ENCODE peak calls at places on chromosome 14, in ten cellular contexts. M is SHP77; N is CD4-positive, alpha-beta T cell; O is activated CD8-positive, alpha-beta memory T cell treated with anti-CD3 and anti-CD28 coated beads for 24 hours; L is tibial artery; C is endothelial cell; J is activated T-helper 1 cell treated with anti-CD3 and anti-CD28 coated beads, Interleukin-2, amount 50 U/mL, for 16 hours; T is activated naive CD8-positive, alpha-beta T cell treated with anti-CD3 and anti-CD28 coated beads, Interleukin-2, amount 50 U/mL, for 24 hours; B is NCI-H460; P is Panc1. H is an unnamed sample.

GRCh38 chr14:104116544-104117340 is 21.6 kb upstream of the KIF26A start:
- DNase-seq in L (peak; percentile 48), M (no peak), J (no peak), N (no peak), T (peak; percentile 18), P (no peak), B (no peak), C (no peak), O (no peak), H (no peak)

GRCh38 chr14:94748667-94749347 is 21.1 kb downstream of the GSC start:
- DNase-seq in C (peak; percentile 51), L (no peak), O (no peak), P (peak; percentile 22), J (no peak), B (peak; percentile 44), T (no peak), N (no peak), M (peak; percentile 29), H (peak; percentile 45)

GRCh38 chr14:71240866-71241520 is 333.7 kb downstream of the PCNX1 start:
- DNase-seq in C (no peak), J (no peak), T (no peak), B (no peak), L (no peak), M (no peak), P (no peak), N (no peak), O (no peak), H (no peak)

GRCh38 chr14:68634346-68634745 is 158.5 kb downstream of the ZFP36L1 start:
- DNase-seq in B (no peak), P (no peak), J (no peak), N (no peak), O (peak; percentile 28), M (no peak), C (no peak), L (peak; percentile 54), T (no peak), H (no peak)

GRCh38 chr14:50955373-50956043 is 11.2 kb upstream of the PYGL start:
- DNase-seq in P (peak; percentile 75), L (no peak), T (peak; percentile 43), O (no peak), C (peak; percentile 26), N (no peak), B (peak; percentile 97), M (peak; percentile 87), J (no peak), H (no peak)

GRCh38 chr14:91681116-91681515 is 50.8 kb downstream of the CATSPERB start:
- DNase-seq in P (no peak), L (no peak), B (no peak), T (no peak), N (no peak), C (no peak), M (no peak), O (no peak), J (no peak), H (no peak)

GRCh38 chr14:105136401-105137322 is 31.9 kb downstream of the JAG2 start:
- DNase-seq in T (no peak), B (no peak), C (no peak), N (no peak), P (no peak), O (no peak), M (no peak), J (no peak), L (peak; percentile 49), H (no peak)

GRCh38 chr14:56065621-56066295 is 52.5 kb upstream of the PELI2 start:
- DNase-seq in C (no peak), L (no peak), B (peak; percentile 46), J (no peak), O (no peak), P (no peak), M (no peak), N (no peak), T (no peak), H (no peak)

GRCh38 chr14:102155150-102155549 is 15.5 kb downstream of the WDR20 start:
- DNase-seq in P (no peak), N (no peak), T (no peak), L (no peak), B (no peak), M (no peak), J (no peak), C (no peak), O (no peak), H (no peak)

GRCh38 chr14:93970589-93970966 is 5.8 kb downstream of the ASB2 start:
- DNase-seq in T (peak; percentile 56), C (no peak), M (peak; percentile 18), B (peak; percentile 19), O (peak; percentile 85), P (no peak), L (no peak), J (peak; percentile 52), N (peak; percentile 70), H (peak; percentile 52)

GRCh38 chr14:103735022-103735421 is 19.4 kb downstream of the ZFYVE21 start:
- DNase-seq in N (no peak), T (no peak), M (no peak), P (no peak), B (no peak), C (no peak), L (peak; percentile 68), O (no peak), J (no peak), H (no peak)

GRCh38 chr14:89252887-89253532 is 164.0 kb downstream of the FOXN3 start:
- DNase-seq in J (no peak), B (no peak), O (no peak), M (no peak), T (no peak), N (no peak), L (peak; percentile 79), P (no peak), C (no peak), H (no peak)

GRCh38 chr14:37586783-37587428 is 8.1 kb downstream of the FOXA1 start:
- DNase-seq in N (no peak), B (no peak), M (no peak), O (no peak), C (no peak), T (no peak), L (no peak), J (no peak), P (no peak), H (no peak)

GRCh38 chr14:91164676-91165075 is 50.8 kb downstream of the DGLUCY start:
- DNase-seq in T (no peak), L (no peak), O (no peak), C (no peak), M (no peak), J (no peak), N (no peak), P (no peak), B (no peak), H (no peak)

GRCh38 chr14:31479026-31479425 is 8.8 kb downstream of the GPR33 start:
- DNase-seq in J (no peak), C (no peak), T (no peak), N (no peak), B (no peak), O (no peak), L (no peak), M (no peak), P (no peak), H (no peak)

GRCh38 chr14:99127651-99128167 is 144.3 kb downstream of the BCL11B start:
- DNase-seq in L (peak; percentile 55), P (no peak), B (no peak), J (no peak), M (no peak), C (peak; percentile 1), N (no peak), T (no peak), O (peak; percentile 30), H (no peak)

GRCh38 chr14:32343926-32344430 is 14.9 kb downstream of the AKAP6 start:
- DNase-seq in L (no peak), T (no peak), B (no peak), O (no peak), P (no peak), N (no peak), M (no peak), C (no peak), J (no peak), H (no peak)

GRCh38 chr14:70139384-70139783 is 49.4 kb downstream of the SLC8A3 start:
- DNase-seq in O (no peak), P (no peak), L (no peak), N (no peak), C (no peak), B (no peak), J (no peak), M (no peak), T (no peak), H (no peak)

GRCh38 chr14:42004321-42004720 is 397.6 kb downstream of the LRFN5 start:
- DNase-seq in O (no peak), L (no peak), N (no peak), T (no peak), C (no peak), B (no peak), J (no peak), M (no peak), P (no peak), H (no peak)

GRCh38 chr14:103885509-103885932 is 38.1 kb upstream of the PPP1R13B start:
- DNase-seq in B (no peak), J (no peak), O (no peak), M (no peak), L (no peak), N (no peak), T (no peak), C (no peak), P (no peak), H (no peak)

GRCh38 chr14:63012171-63012570 is 33.1 kb downstream of the KCNH5 start:
- DNase-seq in M (no peak), C (no peak), T (no peak), L (no peak), B (no peak), N (no peak), J (no peak), P (no peak), O (no peak), H (no peak)

GRCh38 chr14:51816031-51816430 is 44.4 kb upstream of the GNG2 start:
- DNase-seq in O (no peak), B (no peak), T (no peak), M (no peak), N (no peak), L (no peak), C (no peak), J (no peak), P (no peak), H (no peak)

GRCh38 chr14:99230271-99231141 is 41.5 kb downstream of the BCL11B start:
- DNase-seq in B (no peak), T (peak; percentile 75), P (no peak), M (no peak), J (peak; percentile 57), L (peak; percentile 62), C (no peak), O (peak; percentile 89), N (peak; percentile 78), H (peak; percentile 60)

GRCh38 chr14:65565948-65566347 is 153.4 kb downstream of the FUT8 start:
- DNase-seq in M (no peak), P (no peak), J (no peak), B (no peak), C (no peak), T (no peak), N (no peak), O (no peak), L (no peak), H (no peak)

GRCh38 chr14:69873877-69874780 is 5.1 kb upstream of the SMOC1 start:
- DNase-seq in J (no peak), M (no peak), P (no peak), B (no peak), T (no peak), N (no peak), O (no peak), C (no peak), L (no peak), H (no peak)

GRCh38 chr14:94412671-94413638 is 24.6 kb upstream of the SERPINA1 start:
- DNase-seq in C (no peak), P (no peak), M (peak; percentile 9), L (no peak), T (no peak), B (no peak), O (no peak), N (no peak), J (no peak), H (no peak)

GRCh38 chr14:98775892-98776291 is 496.1 kb downstream of the BCL11B start:
- DNase-seq in L (no peak), O (no peak), T (no peak), B (no peak), J (no peak), N (no peak), C (no peak), P (no peak), M (no peak), H (no peak)

GRCh38 chr14:73778736-73779135 is 64.6 kb upstream of the PNMA1 start:
- DNase-seq in C (no peak), T (no peak), P (no peak), M (no peak), L (no peak), B (no peak), J (no peak), O (no peak), N (no peak), H (no peak)

H was measured in MM.1S.